ENCODE peak calls at places on chromosomes 12 and 14, in five cellular contexts. A is hepatocyte; I is transverse colon; X is fibroblast of lung; G is CD4-positive, alpha-beta memory T cell. P is an unnamed sample.

GRCh38 chr14:33259764-33260163 is 321.1 kb downstream of the NPAS3 start:
- DNase-seq in X (no peak), A (no peak), G (no peak), I (no peak), P (no peak)

GRCh38 chr12:34604631-34605509 is 582.6 kb downstream of the ALG10 start:
- DNase-seq in A (no peak), I (no peak), G (no peak), X (no peak), P (no peak)

GRCh38 chr12:13941258-13942249 is 39.8 kb downstream of the GRIN2B start:
- DNase-seq in A (peak; percentile 89), G (no peak), X (peak; percentile 7), I (peak; percentile 78), P (no peak)

GRCh38 chr12:126608607-126609175 is 1543.5 kb downstream of the AACS start:
- DNase-seq in I (no peak), A (no peak), G (peak; percentile 11), X (peak; percentile 4), P (no peak)

GRCh38 chr14:33229269-33229924 is 290.7 kb downstream of the NPAS3 start:
- DNase-seq in A (peak; percentile 29), I (no peak), X (peak; percentile 40), G (no peak), P (no peak)

GRCh38 chr12:71594214-71594948 is 69.3 kb downstream of the ZFC3H1 start:
- DNase-seq in G (no peak), I (no peak), X (no peak), A (peak; percentile 26), P (no peak)

GRCh38 chr14:65943150-65943549 is 530.6 kb downstream of the FUT8 start:
- DNase-seq in I (no peak), A (no peak), G (no peak), X (no peak), P (no peak)

GRCh38 chr12:94421868-94422740 is 37.6 kb downstream of the CEP83 start:
- DNase-seq in G (no peak), X (no peak), I (no peak), A (no peak), P (no peak)

GRCh38 chr12:4025420-4026358 is 152.5 kb upstream of the PARP11 start:
- DNase-seq in A (no peak), I (no peak), G (no peak), X (no peak), P (no peak)

GRCh38 chr12:82468563-82468962 is 110.2 kb downstream of the METTL25 start:
- DNase-seq in A (no peak), X (no peak), I (no peak), G (no peak), P (no peak)

GRCh38 chr12:54759751-54760150 is 94.6 kb upstream of the MUCL1 start:
- DNase-seq in G (peak; percentile 23), A (peak; percentile 35), I (no peak), X (no peak), P (no peak)

GRCh38 chr14:91946313-91947195 is 940 bp downstream of the FBLN5 start:
- DNase-seq in A (no peak), I (no peak), X (peak; percentile 33), G (no peak), P (no peak)

GRCh38 chr14:64645220-64645891 is 58.9 kb upstream of the PLEKHG3 start:
- DNase-seq in I (no peak), G (no peak), X (peak; percentile 98), A (peak; percentile 74), P (no peak)

GRCh38 chr12:51926064-51926632 is 18.8 kb downstream of the ACVRL1 start:
- DNase-seq in G (no peak), A (no peak), I (no peak), X (no peak), P (no peak)

GRCh38 chr12:57090456-57090855 is 1.5 kb downstream of the NAB2 start:
- DNase-seq in I (no peak), A (no peak), X (no peak), G (no peak), P (no peak)

GRCh38 chr12:8917751-8918150 is 3.4 kb downstream of the PHC1 start:
- DNase-seq in X (peak; percentile 5), I (no peak), A (no peak), G (no peak), P (no peak)

GRCh38 chr12:119868992-119869391 is 8.1 kb downstream of the CIT start:
- DNase-seq in G (no peak), X (peak; percentile 32), A (no peak), I (no peak), P (no peak)

GRCh38 chr12:31756977-31757420 is 28.2 kb upstream of the AMN1 start:
- DNase-seq in I (peak; percentile 66), A (peak; percentile 70), G (no peak), X (peak; percentile 74), P (no peak)

GRCh38 chr14:22837750-22838538 is 1.6 kb downstream of the MMP14 start:
- DNase-seq in I (peak; percentile 55), G (no peak), X (peak; percentile 56), A (peak; percentile 55), P (no peak)

GRCh38 chr12:55721601-55722213 is 1.5 kb downstream of the RDH5 start:
- DNase-seq in A (no peak), X (no peak), G (no peak), I (no peak), P (no peak)

GRCh38 chr14:71415404-71415690 is 508.1 kb downstream of the PCNX1 start:
- DNase-seq in G (no peak), X (peak; percentile 70), I (no peak), A (no peak), P (no peak)

GRCh38 chr14:88044782-88045446 is 40.0 kb downstream of the GPR65 start:
- DNase-seq in I (no peak), G (no peak), A (peak; percentile 39), X (no peak), P (no peak)

GRCh38 chr12:103671367-103671766 is 84.3 kb downstream of the STAB2 start:
- DNase-seq in A (no peak), G (no peak), X (no peak), I (no peak), P (no peak)

GRCh38 chr12:111488271-111488670 is 82.5 kb downstream of the SH2B3 start:
- DNase-seq in I (no peak), X (peak; percentile 24), G (no peak), A (peak; percentile 33), P (no peak)

GRCh38 chr12:109467978-109468676 is 9.0 kb downstream of the KCTD10 start:
- DNase-seq in G (no peak), X (no peak), I (peak; percentile 76), A (no peak), P (no peak)

GRCh38 chr12:68240079-68240478 is 13.3 kb downstream of the IL22 start:
- DNase-seq in X (peak; percentile 89), A (peak; percentile 65), I (no peak), G (no peak), P (no peak)
- H3K4me3 ChIP-seq in X (no peak overlapping the region), A (no peak overlapping the region), I (no peak overlapping the region), G (no peak overlapping the region), P (no peak overlapping the region)

DNA sequence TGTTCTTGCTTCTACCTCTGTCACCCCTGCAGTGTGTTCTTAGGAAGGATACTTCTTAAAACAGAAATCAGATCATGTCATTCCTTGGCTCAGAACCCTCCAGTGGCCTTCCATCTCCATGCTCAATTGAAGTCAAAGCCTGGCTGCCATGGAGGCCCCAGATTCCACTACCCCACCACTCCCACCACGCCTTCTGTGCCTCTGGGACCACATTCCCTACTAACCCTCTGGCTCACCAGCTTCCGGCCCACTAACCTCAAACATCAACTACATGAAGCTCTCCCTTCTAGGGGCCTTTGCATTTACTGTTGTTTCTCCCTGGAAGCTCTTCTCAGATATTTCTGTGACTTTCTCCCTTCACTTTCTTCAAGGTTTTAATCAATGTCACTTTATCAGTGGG is 76.1 kb upstream of the REP15 start:
- DNase-seq in X (no peak), A (no peak), G (no peak), I (no peak), P (no peak)
- H3K4me1 ChIP-seq in X (peaks cover 23% of the 10 kb centered on the region), A (peaks cover 15% of the 10 kb centered on the region), G (no peaks in the 10 kb centered on the region), I (no peaks in the 10 kb centered on the region), P (no peaks in the 10 kb centered on the region)

GRCh38 chr14:100569734-100570251 is 17.4 kb downstream of the BEGAIN start:
- DNase-seq in I (no peak), X (no peak), A (no peak), G (no peak), P (no peak)

GRCh38 chr14:100567009-100567876 is 20.0 kb downstream of the BEGAIN start:
- DNase-seq in I (no peak), X (no peak), A (no peak), G (no peak), P (no peak)

GRCh38 chr14:100567877-100568163 is 19.4 kb downstream of the BEGAIN start:
- DNase-seq in A (no peak), X (no peak), I (no peak), G (no peak), P (no peak)

GRCh38 chr14:100568998-100569733 is 18.1 kb downstream of the BEGAIN start:
- DNase-seq in A (no peak), X (peak; percentile 25), G (no peak), I (no peak), P (no peak)

DNA sequence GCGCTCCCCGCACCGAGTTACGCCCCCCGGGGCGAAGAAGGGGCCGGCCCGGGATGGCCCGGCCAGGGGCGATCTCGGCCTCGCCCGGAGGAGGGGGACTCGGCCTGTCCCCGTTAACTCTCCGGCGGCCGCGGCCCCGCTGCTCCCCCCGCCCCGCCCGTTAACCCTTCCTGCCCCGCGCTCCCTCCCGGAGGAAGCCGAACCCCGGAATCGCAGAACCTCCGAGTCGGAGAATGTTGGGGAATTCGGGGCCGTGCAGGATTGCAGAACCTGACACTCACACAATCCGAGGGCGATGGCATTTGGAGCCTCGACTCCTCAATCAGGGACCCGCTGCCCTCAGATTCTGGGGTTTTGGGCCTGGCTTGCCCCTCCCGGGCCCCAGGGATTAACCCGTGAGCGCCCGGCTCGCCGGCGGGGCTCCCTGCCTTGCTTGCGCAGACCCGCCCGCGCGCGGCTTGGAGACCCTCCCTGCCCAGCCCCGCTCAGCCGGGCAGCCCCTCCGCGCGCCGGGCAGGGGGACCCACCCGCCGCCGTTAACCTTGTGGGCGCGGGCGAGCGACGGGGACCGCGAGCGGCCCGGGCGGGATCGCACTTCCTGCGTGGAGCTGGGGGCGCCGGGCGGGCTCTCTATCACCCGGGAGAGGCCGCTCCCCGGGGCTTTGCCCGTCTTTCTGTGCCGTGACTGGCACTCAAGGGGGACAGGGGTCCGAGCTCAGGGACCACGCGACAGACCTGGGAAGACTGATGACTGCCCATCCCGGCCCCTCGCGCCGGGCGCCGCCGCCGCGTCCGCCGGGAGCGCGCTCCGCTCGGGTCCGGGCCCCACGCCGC is 18.8 kb downstream of the BEGAIN start:
- DNase-seq in I (no peak), X (no peak), A (no peak), G (no peak), P (no peak)
- H3K4me3 ChIP-seq in I (peak overlapping the region; percentile 41), X (peak overlapping the region; percentile 27), A (peak overlapping the region; percentile 36), G (peak overlapping the region; percentile 43), P (peak overlapping the region; percentile 62)

GRCh38 chr14:77119852-77120251 is 21.7 kb downstream of the ZDHHC22 start:
- DNase-seq in X (no peak), A (no peak), I (no peak), G (peak; percentile 61), P (no peak)
- H3K4me1 ChIP-seq in X (no peaks in the 10 kb centered on the region), A (peaks cover 18% of the 10 kb centered on the region), I (peaks cover 41% of the 10 kb centered on the region), G (peaks cover 54% of the 10 kb centered on the region), P (peaks cover 23% of the 10 kb centered on the region)

P was measured in effector memory CD4-positive, alpha-beta T cell.